ENCODE peak calls at places on chromosome 13, in nine cellular contexts. G, U, T, K, F, L, Y, X and N are unnamed samples. For H3K9me3, the result is how much of the 10 kb centered on the place peaks cover.

GRCh38 chr13:40152145-40152544 is 496.7 kb downstream of the COG6 start:
- DNase-seq in G (peak), U (peak), T (peak), K (no peak), F (no peak), L (no peak), Y (peak), X (no peak), N (no peak)

GRCh38 chr13:40983269-40983668 is 35.8 kb downstream of the ELF1 start:
- DNase-seq in G (no peak), U (no peak), T (peak), K (no peak), F (no peak), L (no peak), Y (no peak), X (no peak), N (no peak)

GRCh38 chr13:48492123-48493075 is 40.5 kb downstream of the RCBTB2 start:
- DNase-seq in G (no peak), U (no peak), T (peak), K (peak), F (no peak), L (peak), Y (peak), X (peak), N (peak)

GRCh38 chr13:27043013-27043412 is 128.6 kb downstream of the USP12 start:
- DNase-seq in G (peak), U (peak), T (peak), K (no peak), F (no peak), L (no peak), Y (peak), X (no peak), N (no peak)

GRCh38 chr13:51585234-51585672 is 991 bp downstream of the WDFY2 start:
- DNase-seq in G (no peak), U (no peak), T (no peak), K (no peak), F (no peak), L (no peak), Y (peak), X (no peak), N (no peak)

GRCh38 chr13:25281193-25281936 is 5.9 kb downstream of the MTMR6 start:
- DNase-seq in G (no peak), U (no peak), T (peak), K (no peak), F (no peak), L (no peak), Y (no peak), X (no peak), N (no peak)

GRCh38 chr13:39263033-39263432 is 224.8 kb downstream of the NHLRC3 start:
- DNase-seq in G (no peak), U (peak), T (peak), K (no peak), F (peak), L (no peak), Y (peak), X (no peak), N (no peak)

GRCh38 chr13:113864303-113864890 is 521 bp upstream of the GAS6 start:
- DNase-seq in G (no peak), U (no peak), T (no peak), K (no peak), F (no peak), L (peak), Y (no peak), X (no peak), N (no peak)

GRCh38 chr13:97659602-97660001 is 225.6 kb downstream of the RAP2A start:
- DNase-seq in G (no peak), U (no peak), T (peak), K (no peak), F (no peak), L (no peak), Y (peak), X (no peak), N (no peak)

GRCh38 chr13:82717249-82717648 is 1165.0 kb downstream of the SLITRK1 start:
- DNase-seq in G (no peak), U (no peak), T (no peak), K (no peak), F (no peak), L (no peak), Y (peak), X (no peak), N (no peak)

GRCh38 chr13:77928909-77929308 is 10.3 kb upstream of the EDNRB start:
- DNase-seq in G (no peak), U (no peak), T (peak), K (no peak), F (no peak), L (no peak), Y (no peak), X (no peak), N (no peak)

GRCh38 chr13:26017196-26017921 is 34.5 kb downstream of the SHISA2 start:
- DNase-seq in G (no peak), U (no peak), T (peak), K (no peak), F (no peak), L (no peak), Y (no peak), X (no peak), N (no peak)

GRCh38 chr13:31631071-31631470 is 108.3 kb upstream of the RXFP2 start:
- DNase-seq in G (no peak), U (no peak), T (no peak), K (no peak), F (peak), L (no peak), Y (no peak), X (no peak), N (no peak)

DNA sequence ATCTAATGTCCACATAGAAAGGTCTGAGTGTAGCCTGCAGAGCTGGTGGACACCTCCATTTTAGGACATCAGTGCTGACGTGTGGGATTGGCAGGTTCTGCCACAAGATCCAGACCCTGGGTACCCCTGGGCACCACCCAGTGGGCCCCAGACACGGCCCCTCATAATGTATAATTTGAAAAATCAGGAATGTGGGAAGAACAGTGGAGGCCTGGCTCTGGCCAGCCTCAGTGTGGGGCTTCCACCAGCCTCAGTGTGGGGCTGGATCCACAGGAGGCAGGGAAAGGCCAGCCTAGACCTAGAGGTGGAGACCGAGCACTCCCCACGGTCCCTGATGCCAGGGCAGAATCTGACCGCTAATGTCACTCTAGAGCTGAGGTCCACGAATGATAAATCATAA is 150.7 kb upstream of the SOX1 start:
- DNase-seq in G (no peak), U (no peak), T (no peak), K (peak), F (no peak), L (no peak), Y (no peak), X (no peak), N (no peak)
- H3K9me3 ChIP-seq in G (under half), U (under half), T (under half), K (under half), F (under half), L (under half), Y (under half), X (under half), N (under half)

GRCh38 chr13:110298566-110299321 is 8.2 kb downstream of the COL4A1 start:
- DNase-seq in G (no peak), U (no peak), T (no peak), K (peak), F (no peak), L (no peak), Y (peak), X (no peak), N (no peak)

GRCh38 chr13:110301083-110301482 is 5.9 kb downstream of the COL4A1 start:
- DNase-seq in G (no peak), U (no peak), T (no peak), K (no peak), F (no peak), L (no peak), Y (no peak), X (no peak), N (no peak)

GRCh38 chr13:110301606-110302131 is 5.3 kb downstream of the COL4A1 start:
- DNase-seq in G (no peak), U (no peak), T (no peak), K (no peak), F (no peak), L (no peak), Y (peak), X (no peak), N (no peak)

GRCh38 chr13:110302154-110302553 is 4.8 kb downstream of the COL4A1 start:
- DNase-seq in G (no peak), U (no peak), T (no peak), K (no peak), F (no peak), L (no peak), Y (no peak), X (no peak), N (no peak)

DNA sequence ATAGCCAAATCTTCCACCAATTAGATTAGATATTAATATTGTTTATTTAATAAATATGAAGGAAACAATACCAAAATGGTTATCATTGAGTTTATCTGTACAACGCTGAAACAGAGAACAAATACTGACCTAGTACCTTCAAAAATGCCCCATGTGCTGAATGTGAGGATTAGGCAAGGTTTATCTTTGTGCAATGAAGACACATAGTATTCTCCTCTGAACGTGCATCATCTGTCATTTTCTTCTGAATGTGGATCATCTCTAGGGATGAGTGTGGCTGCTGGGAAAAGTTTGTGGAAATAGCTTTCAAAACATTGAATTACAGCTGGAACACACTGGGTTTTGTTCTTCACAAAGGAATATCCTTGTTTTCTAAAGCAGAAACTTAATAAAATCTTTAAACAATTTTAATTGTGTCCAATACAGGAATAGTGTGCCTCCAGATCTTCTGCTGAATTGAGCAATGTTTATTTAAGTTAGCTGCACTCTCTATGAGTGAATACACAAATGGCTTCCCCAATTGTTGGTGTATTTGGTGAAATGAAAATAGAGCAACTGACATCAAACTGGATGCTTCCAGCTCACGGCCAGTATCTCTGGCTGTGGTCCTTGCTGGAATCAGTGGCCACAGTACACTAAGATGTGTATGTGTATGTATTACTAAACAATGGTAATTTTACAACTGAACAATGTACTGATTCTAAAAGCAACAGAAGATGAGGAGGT is 6.7 kb downstream of the COL4A1 start:
- DNase-seq in G (no peak), U (no peak), T (no peak), K (no peak), F (no peak), L (no peak), Y (peak), X (no peak), N (no peak)
- H3K9me3 ChIP-seq in G (under half), U (under half), T (under half), K (under half), F (under half), L (under half), Y (under half), X (under half), N (under half)

DNA sequence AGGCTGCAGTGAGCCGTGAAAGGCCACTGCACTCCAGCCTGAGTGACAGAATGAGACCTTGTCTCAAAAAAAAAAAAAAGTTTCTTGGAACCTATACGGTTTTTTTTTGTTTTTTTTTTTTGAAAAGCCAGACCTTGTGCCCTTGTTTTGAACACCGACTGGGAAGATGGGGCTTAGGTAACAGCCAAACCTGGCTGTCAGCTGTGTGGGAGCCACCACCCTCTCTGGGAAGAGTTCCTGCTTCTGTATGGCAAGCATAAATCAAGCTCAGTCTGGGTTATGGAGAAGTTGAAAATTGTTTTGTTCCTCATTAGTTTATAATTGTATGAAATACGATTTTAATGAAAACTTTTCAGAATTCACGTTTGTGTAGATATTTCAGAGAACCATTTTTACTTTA is 39.5 kb downstream of the MPHOSPH8 start:
- DNase-seq in G (no peak), U (no peak), T (no peak), K (no peak), F (no peak), L (no peak), Y (no peak), X (no peak), N (no peak)
- H3K9me3 ChIP-seq in G (under half), U (under half), T (under half), K (under half), F (under half), L (under half), Y (under half), X (under half), N (under half)

GRCh38 chr13:104805346-104805745 is 1730.1 kb downstream of the EFNB2 start:
- DNase-seq in G (no peak), U (no peak), T (no peak), K (no peak), F (no peak), L (no peak), Y (no peak), X (no peak), N (no peak)
- H3K9me3 ChIP-seq in G (under half), U (under half), T (under half), K (under half), F (under half), L (under half), Y (under half), X (under half), N (under half)

DNA sequence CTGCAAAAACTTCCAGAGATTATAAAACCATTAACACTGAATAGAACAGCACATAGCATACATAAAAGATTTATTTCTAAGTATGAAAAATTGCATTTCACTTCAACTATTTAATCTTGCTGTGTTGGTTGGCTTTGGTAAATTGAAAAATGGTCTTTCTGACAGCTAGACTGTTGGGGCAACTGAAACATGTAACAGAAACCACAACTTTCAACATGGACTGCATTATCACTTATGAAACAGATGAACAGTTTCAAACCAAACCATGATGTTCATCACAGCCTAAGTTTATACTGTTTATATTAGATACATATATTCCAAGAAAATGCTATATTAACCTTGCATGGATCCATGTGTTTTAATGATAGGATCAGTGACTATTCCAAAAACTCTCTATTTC is 324.2 kb upstream of the PCDH9 start:
- DNase-seq in G (no peak), U (no peak), T (no peak), K (no peak), F (no peak), L (no peak), Y (peak), X (no peak), N (no peak)
- H3K9me3 ChIP-seq in G (under half), U (under half), T (under half), K (under half), F (under half), L (under half), Y (under half), X (under half), N (under half)

GRCh38 chr13:110897521-110897920 is 17.3 kb downstream of the ANKRD10 start:
- DNase-seq in G (no peak), U (no peak), T (no peak), K (no peak), F (no peak), L (no peak), Y (no peak), X (no peak), N (no peak)
- H3K9me3 ChIP-seq in G (under half), U (under half), T (under half), K (under half), F (under half), L (under half), Y (under half), X (under half), N (under half)